ENCODE peak calls at places on chromosomes 13 and 19, in nine cellular contexts. Z is amygdala; Y is COR-L47; R is activated CD8-positive, alpha-beta memory T cell treated with anti-CD3 and anti-CD28 coated beads for 1 hour; K is NAMALWA; S is activated CD4-positive, CD25-positive, alpha-beta regulatory T cell; P is stimulated activated CD4-positive, alpha-beta T cell treated with anti-CD3 and anti-CD28 coated beads, Interleukin-1b, Interleukin-23, amount 100 ng/mL, for 4 hours; U is activated CD4-positive, alpha-beta T cell treated with anti-CD3 and anti-CD28 coated beads, Interleukin-2, amount 50 U/mL, for 1 hour; F is transverse colon. J is an unnamed sample.

GRCh38 chr19:33740811-33741396 is 55.8 kb upstream of the KCTD15 start:
- DNase-seq in S (no peak), U (no peak), Z (no peak), Y (no peak), F (no peak), R (no peak), K (peak; percentile 47), P (no peak), J (no peak)

GRCh38 chr19:31963741-31964140 is 381.7 kb upstream of the ZNF507 start:
- DNase-seq in F (no peak), Y (no peak), P (no peak), K (no peak), S (no peak), Z (no peak), U (no peak), R (no peak), J (no peak)

GRCh38 chr13:90413548-90413947 is 933.9 kb upstream of the MIR17HG start:
- DNase-seq in P (no peak), F (no peak), R (no peak), Y (no peak), Z (no peak), K (no peak), U (no peak), S (no peak), J (no peak)

GRCh38 chr13:112769615-112770014 is 79.8 kb downstream of the ATP11A start:
- DNase-seq in F (no peak), R (no peak), P (no peak), Y (no peak), Z (no peak), U (no peak), S (no peak), K (no peak), J (no peak)

GRCh38 chr19:14479985-14480694 is 5.0 kb upstream of the PTGER1 start:
- DNase-seq in R (no peak), Y (peak; percentile 9), P (peak; percentile 61), K (peak; percentile 74), Z (no peak), S (peak; percentile 41), F (no peak), U (peak; percentile 65), J (peak; percentile 41)

GRCh38 chr13:26618726-26619125 is 61.2 kb downstream of the WASF3 start:
- DNase-seq in P (no peak), Z (no peak), Y (no peak), K (no peak), F (no peak), R (no peak), S (no peak), U (no peak), J (no peak)

GRCh38 chr13:85544756-85545155 is 254.5 kb downstream of the SLITRK6 start:
- DNase-seq in Z (no peak), F (no peak), P (no peak), K (no peak), Y (no peak), S (no peak), U (no peak), R (no peak), J (no peak)

GRCh38 chr13:79434578-79434977 is 28.5 kb upstream of the RBM26 start:
- DNase-seq in P (no peak), K (no peak), Y (no peak), Z (no peak), R (no peak), U (no peak), F (no peak), S (no peak), J (no peak)

GRCh38 chr19:1783354-1783753 is 28.7 kb downstream of the ATP8B3 start:
- DNase-seq in Y (no peak), R (no peak), P (no peak), Z (no peak), S (no peak), K (no peak), U (no peak), F (no peak), J (no peak)

GRCh38 chr19:50167314-50167721 is 4.2 kb upstream of the IZUMO2 start:
- DNase-seq in Y (no peak), U (no peak), F (peak; percentile 67), P (no peak), Z (no peak), S (no peak), R (no peak), K (no peak), J (no peak)

GRCh38 chr13:113746143-113746525 is 12.9 kb upstream of the TMEM255B start:
- DNase-seq in U (no peak), F (peak; percentile 52), Y (no peak), P (no peak), K (peak; percentile 24), S (no peak), R (no peak), Z (no peak), J (no peak)

J was measured in NK-92 treated with Interleukin-12 subunit alpha and Interleukin-12 subunit beta, amount 100 ng/mL, for 24 hours.